ENCODE peak calls at places on chromosomes 4 and X, in five cellular contexts. Z is adipocyte, V is HCT116, M is SW480, S is T-helper 9 cell. E is an unnamed sample.

GRCh38 chrX:131741103-131741581 is 197.3 kb downstream of the OR13H1 start:
- DNase-seq in Z (peak; percentile 45), S (peak; percentile 83), M (no peak), V (no peak), E (no peak)

GRCh38 chr4:57193164-57193810 is 83.1 kb upstream of the IGFBP7 start:
- DNase-seq in S (no peak), M (no peak), V (no peak), Z (no peak), E (no peak)

GRCh38 chr4:170758988-170759387 is 669.2 kb upstream of the AADAT start:
- DNase-seq in Z (no peak), V (no peak), S (no peak), M (no peak), E (no peak)

GRCh38 chrX:85004255-85004654 is 578 bp downstream of the APOOL start:
- DNase-seq in M (peak; percentile 1), Z (peak; percentile 30), S (no peak), V (no peak), E (peak; percentile 1)

GRCh38 chr4:156581693-156582092 is 389.9 kb downstream of the PDGFC start:
- DNase-seq in Z (no peak), S (no peak), V (no peak), M (no peak), E (no peak)

GRCh38 chrX:77755561-77755960 is 30.5 kb downstream of the ATRX start:
- DNase-seq in S (no peak), Z (no peak), M (no peak), V (no peak), E (no peak)

GRCh38 chrX:38899650-38900049 is 98.4 kb downstream of the MID1IP1 start:
- DNase-seq in M (no peak), Z (no peak), S (no peak), V (no peak), E (no peak)

GRCh38 chr4:1960170-1960825 is 48.5 kb downstream of the NELFA start:
- DNase-seq in S (no peak), V (no peak), Z (peak; percentile 13), M (no peak), E (peak; percentile 21)

GRCh38 chr4:77473509-77473908 is 132.1 kb upstream of the CXCL13 start:
- DNase-seq in S (no peak), V (peak; percentile 39), Z (peak; percentile 8), M (peak; percentile 14), E (no peak)

GRCh38 chrX:97685753-97686152 is 802.0 kb downstream of the RPA4 start:
- DNase-seq in V (peak; percentile 13), M (peak; percentile 41), S (no peak), Z (peak; percentile 55), E (peak; percentile 12)

GRCh38 chrX:155857561-155857960 is 23.6 kb upstream of the VAMP7 start:
- DNase-seq in V (no peak), S (no peak), Z (peak; percentile 21), M (peak; percentile 34), E (peak; percentile 14)

GRCh38 chrX:102654696-102655095 is 3.4 kb downstream of the GPRASP1 start:
- DNase-seq in M (no peak), Z (no peak), S (no peak), V (no peak), E (no peak)

GRCh38 chrX:12975999-12976558 is 1.2 kb downstream of the TMSB4X start:
- DNase-seq in V (no peak), M (peak; percentile 63), S (no peak), Z (peak; percentile 58), E (peak; percentile 33)

GRCh38 chrX:150763810-150764209 is 70.6 kb downstream of the MTMR1 start:
- DNase-seq in S (no peak), Z (no peak), V (no peak), M (no peak), E (no peak)

GRCh38 chr4:165723051-165723805 is 149.8 kb upstream of the TLL1 start:
- DNase-seq in S (no peak), V (no peak), Z (no peak), M (no peak), E (peak; percentile 64)

GRCh38 chr4:127622923-127623754 is 9.6 kb upstream of the INTU start:
- DNase-seq in M (no peak), Z (peak; percentile 75), S (no peak), V (no peak), E (peak; percentile 7)

GRCh38 chr4:103425406-103425805 is 227.3 kb upstream of the CENPE start:
- DNase-seq in S (no peak), M (no peak), V (no peak), Z (no peak), E (no peak)

GRCh38 chrX:134538316-134538715 is 78.4 kb downstream of the HPRT1 start:
- DNase-seq in M (no peak), Z (no peak), S (no peak), V (no peak), E (no peak)

GRCh38 chrX:69815519-69815918 is 199.6 kb downstream of the EDA start:
- DNase-seq in Z (no peak), V (no peak), S (no peak), M (no peak), E (no peak)

GRCh38 chrX:39996561-39996960 is 101.2 kb downstream of the BCOR start:
- DNase-seq in V (no peak), M (no peak), Z (no peak), S (no peak), E (no peak)

GRCh38 chr4:123659262-123659661 is 262.7 kb downstream of the SPRY1 start:
- DNase-seq in M (no peak), S (no peak), V (no peak), Z (no peak), E (no peak)

GRCh38 chrX:66046612-66047235 is 6.8 kb upstream of the VSIG4 start:
- DNase-seq in V (no peak), M (no peak), S (no peak), Z (no peak), E (no peak)

GRCh38 chr4:138802499-138802898 is 213.1 kb upstream of the NOCT start:
- DNase-seq in M (no peak), V (no peak), Z (peak; percentile 2), S (no peak), E (no peak)

GRCh38 chrX:54181196-54181953 is 1.7 kb downstream of the FAM120C start:
- DNase-seq in S (no peak), V (no peak), Z (peak; percentile 51), M (no peak), E (peak; percentile 37)

GRCh38 chr4:125961626-125962025 is 646.9 kb downstream of the FAT4 start:
- DNase-seq in S (no peak), Z (no peak), M (no peak), V (no peak), E (no peak)

GRCh38 chrX:97310373-97310772 is 426.7 kb downstream of the RPA4 start:
- DNase-seq in M (no peak), S (no peak), V (no peak), Z (peak; percentile 30), E (no peak)

GRCh38 chr4:84698962-84699671 is 116.2 kb downstream of the CDS1 start:
- DNase-seq in S (no peak), V (no peak), Z (no peak), M (no peak), E (no peak)

GRCh38 chr4:158090323-158090722 is 82.5 kb downstream of the GASK1B start:
- DNase-seq in S (no peak), Z (peak; percentile 60), M (no peak), V (no peak), E (peak; percentile 48)

GRCh38 chr4:7393491-7394183 is 41.1 kb downstream of the PSAPL1 start:
- DNase-seq in M (no peak), S (no peak), Z (no peak), V (no peak), E (no peak)

GRCh38 chr4:128525387-128525786 is 237.8 kb upstream of the PGRMC2 start:
- DNase-seq in S (no peak), M (no peak), V (no peak), Z (no peak), E (no peak)

E was measured in fibroblast of gingiva.